ENCODE peak calls at places on chromosomes 7 and 10, in four cellular contexts. One of them, this sample, is unnamed.
A peak's percentile ranks its signal among the peaks of the same experiment; 100 is the strongest.

GRCh38 chr10:35398355-35398754 is 62.0 kb downstream of the CCNY start:
- DNase-seq in transverse colon: no peak
- DNase-seq in ovary: no peak
- DNase-seq in PC-9: no peak
- DNase-seq in this sample: peak; percentile 56

GRCh38 chr7:82343-83155 is 109.8 kb upstream of the FAM20C start:
- DNase-seq in transverse colon: peak; percentile 53
- DNase-seq in ovary: no peak
- DNase-seq in PC-9: no peak
- DNase-seq in this sample: no peak

GRCh38 chr10:103273026-103273425 is 3.9 kb upstream of the INA start:
- DNase-seq in transverse colon: no peak
- DNase-seq in ovary: no peak
- DNase-seq in PC-9: peak; percentile 95
- DNase-seq in this sample: peak; percentile 94

GRCh38 chr7:45975847-45976484 is 54.9 kb upstream of the IGFBP3 start:
- DNase-seq in transverse colon: no peak
- DNase-seq in ovary: no peak
- DNase-seq in PC-9: no peak
- DNase-seq in this sample: no peak

GRCh38 chr7:137684776-137685175 is 162.0 kb downstream of the DGKI start:
- DNase-seq in transverse colon: no peak
- DNase-seq in ovary: no peak
- DNase-seq in PC-9: no peak
- DNase-seq in this sample: peak; percentile 30

GRCh38 chr7:22731781-22732180 is 4.8 kb downstream of the IL6 start:
- DNase-seq in transverse colon: no peak
- DNase-seq in ovary: no peak
- DNase-seq in PC-9: no peak
- DNase-seq in this sample: no peak

GRCh38 chr7:149449897-149450296 is 11.0 kb downstream of the ZNF777 start:
- DNase-seq in transverse colon: no peak
- DNase-seq in ovary: no peak
- DNase-seq in PC-9: no peak
- DNase-seq in this sample: no peak

GRCh38 chr7:17593854-17594419 is 295.5 kb downstream of the AHR start:
- DNase-seq in transverse colon: no peak
- DNase-seq in ovary: no peak
- DNase-seq in PC-9: peak; percentile 17
- DNase-seq in this sample: no peak

GRCh38 chr7:71325151-71325550 is 193.2 kb downstream of the GALNT17 start:
- DNase-seq in transverse colon: no peak
- DNase-seq in ovary: no peak
- DNase-seq in PC-9: no peak
- DNase-seq in this sample: no peak

GRCh38 chr7:144384071-144384470 is 19.4 kb downstream of the NOBOX start:
- DNase-seq in transverse colon: peak; percentile 56
- DNase-seq in ovary: no peak
- DNase-seq in PC-9: no peak
- DNase-seq in this sample: no peak

GRCh38 chr7:122014697-122015096 is 129.4 kb downstream of the AASS start:
- DNase-seq in transverse colon: no peak
- DNase-seq in ovary: no peak
- DNase-seq in PC-9: no peak
- DNase-seq in this sample: peak; percentile 7

GRCh38 chr10:23358357-23358756 is 13.8 kb upstream of the C10orf67 start:
- DNase-seq in transverse colon: no peak
- DNase-seq in ovary: no peak
- DNase-seq in PC-9: no peak
- DNase-seq in this sample: peak; percentile 7

GRCh38 chr10:129725482-129725881 is 238.6 kb downstream of the EBF3 start:
- DNase-seq in transverse colon: no peak
- DNase-seq in ovary: no peak
- DNase-seq in PC-9: no peak
- DNase-seq in this sample: no peak

GRCh38 chr7:27073066-27073465 is 22.7 kb downstream of the HOXA1 start:
- DNase-seq in transverse colon: no peak
- DNase-seq in ovary: no peak
- DNase-seq in PC-9: peak; percentile 77
- DNase-seq in this sample: no peak

GRCh38 chr7:136039577-136040345 is 62.6 kb upstream of the MTPN start:
- DNase-seq in transverse colon: no peak
- DNase-seq in ovary: no peak
- DNase-seq in PC-9: no peak
- DNase-seq in this sample: no peak

GRCh38 chr10:71659739-71660136 is 59.8 kb downstream of the C10orf105 start:
- DNase-seq in transverse colon: no peak
- DNase-seq in ovary: no peak
- DNase-seq in PC-9: no peak
- DNase-seq in this sample: no peak

GRCh38 chr10:23263441-23264164 is 71.5 kb downstream of the PTF1A start:
- DNase-seq in transverse colon: no peak
- DNase-seq in ovary: no peak
- DNase-seq in PC-9: no peak
- DNase-seq in this sample: no peak

GRCh38 chr10:131777162-131777561 is 123.6 kb upstream of the PPP2R2D start:
- DNase-seq in transverse colon: no peak
- DNase-seq in ovary: no peak
- DNase-seq in PC-9: no peak
- DNase-seq in this sample: no peak

GRCh38 chr7:122528879-122529481 is 169.9 kb downstream of the RNF133 start:
- DNase-seq in transverse colon: no peak
- DNase-seq in ovary: no peak
- DNase-seq in PC-9: peak; percentile 49
- DNase-seq in this sample: peak; percentile 67

GRCh38 chr7:106074257-106074656 is 37.9 kb downstream of the SYPL1 start:
- DNase-seq in transverse colon: no peak
- DNase-seq in ovary: no peak
- DNase-seq in PC-9: no peak
- DNase-seq in this sample: no peak

GRCh38 chr7:136114966-136115762 is 138.0 kb upstream of the MTPN start:
- DNase-seq in transverse colon: peak; percentile 28
- DNase-seq in ovary: no peak
- DNase-seq in PC-9: no peak
- DNase-seq in this sample: peak; percentile 55

GRCh38 chr10:32946108-32946507 is 11.9 kb downstream of the ITGB1 start:
- DNase-seq in transverse colon: no peak
- DNase-seq in ovary: no peak
- DNase-seq in PC-9: peak; percentile 44
- DNase-seq in this sample: no peak

GRCh38 chr10:69321865-69322264 is 43.6 kb downstream of the HK1 start:
- DNase-seq in transverse colon: no peak
- DNase-seq in ovary: no peak
- DNase-seq in PC-9: no peak
- DNase-seq in this sample: no peak

GRCh38 chr7:105940111-105940510 is 23.0 kb upstream of the CDHR3 start:
- DNase-seq in transverse colon: no peak
- DNase-seq in ovary: no peak
- DNase-seq in PC-9: no peak
- DNase-seq in this sample: no peak

GRCh38 chr7:69860486-69860885 is 262.2 kb downstream of the AUTS2 start:
- DNase-seq in transverse colon: no peak
- DNase-seq in ovary: no peak
- DNase-seq in PC-9: no peak
- DNase-seq in this sample: no peak

GRCh38 chr7:39709768-39710291 is 86.5 kb downstream of the RALA start:
- DNase-seq in transverse colon: no peak
- DNase-seq in ovary: peak; percentile 31
- DNase-seq in PC-9: no peak
- DNase-seq in this sample: peak; percentile 47

GRCh38 chr10:52664629-52665028 is 108.0 kb downstream of the MBL2 start:
- DNase-seq in transverse colon: no peak
- DNase-seq in ovary: no peak
- DNase-seq in PC-9: no peak
- DNase-seq in this sample: no peak

GRCh38 chr7:139631520-139632031 is 108.1 kb downstream of the CLEC2L start:
- DNase-seq in transverse colon: no peak
- DNase-seq in ovary: no peak
- DNase-seq in PC-9: no peak
- DNase-seq in this sample: no peak

GRCh38 chr10:118522791-118523498 is 72.5 kb downstream of the PRLHR start:
- DNase-seq in transverse colon: no peak
- DNase-seq in ovary: no peak
- DNase-seq in PC-9: peak; percentile 97
- DNase-seq in this sample: peak; percentile 46

GRCh38 chr10:132953428-132953827 is 11.1 kb upstream of the CFAP46 start:
- DNase-seq in transverse colon: no peak
- DNase-seq in ovary: no peak
- DNase-seq in PC-9: no peak
- DNase-seq in this sample: no peak

GRCh38 chr7:153405704-153406485 is 646.3 kb upstream of the DPP6 start:
- DNase-seq in transverse colon: no peak
- DNase-seq in ovary: no peak
- DNase-seq in PC-9: no peak
- DNase-seq in this sample: no peak

GRCh38 chr7:44966731-44967538 is 11.9 kb downstream of the MYO1G start:
- DNase-seq in transverse colon: no peak
- DNase-seq in ovary: peak; percentile 10
- DNase-seq in PC-9: no peak
- DNase-seq in this sample: no peak

GRCh38 chr7:102261451-102261850 is 25.2 kb upstream of the SH2B2 start:
- DNase-seq in transverse colon: no peak
- DNase-seq in ovary: no peak
- DNase-seq in PC-9: no peak
- DNase-seq in this sample: no peak

GRCh38 chr10:107540981-107541380 is 376.5 kb upstream of the SORCS1 start:
- DNase-seq in transverse colon: no peak
- DNase-seq in ovary: no peak
- DNase-seq in PC-9: no peak
- DNase-seq in this sample: no peak

GRCh38 chr10:8138471-8138870 is 84.0 kb downstream of the GATA3 start:
- DNase-seq in transverse colon: no peak
- DNase-seq in ovary: no peak
- DNase-seq in PC-9: peak; percentile 60
- DNase-seq in this sample: no peak

GRCh38 chr10:73076361-73077183 is 20.1 kb downstream of the P4HA1 start:
- DNase-seq in transverse colon: peak; percentile 41
- DNase-seq in ovary: peak; percentile 61
- DNase-seq in PC-9: no peak
- DNase-seq in this sample: no peak

GRCh38 chr10:36424377-36424971 is 700.9 kb upstream of the ANKRD30A start:
- DNase-seq in transverse colon: no peak
- DNase-seq in ovary: no peak
- DNase-seq in PC-9: no peak
- DNase-seq in this sample: no peak

DNA sequence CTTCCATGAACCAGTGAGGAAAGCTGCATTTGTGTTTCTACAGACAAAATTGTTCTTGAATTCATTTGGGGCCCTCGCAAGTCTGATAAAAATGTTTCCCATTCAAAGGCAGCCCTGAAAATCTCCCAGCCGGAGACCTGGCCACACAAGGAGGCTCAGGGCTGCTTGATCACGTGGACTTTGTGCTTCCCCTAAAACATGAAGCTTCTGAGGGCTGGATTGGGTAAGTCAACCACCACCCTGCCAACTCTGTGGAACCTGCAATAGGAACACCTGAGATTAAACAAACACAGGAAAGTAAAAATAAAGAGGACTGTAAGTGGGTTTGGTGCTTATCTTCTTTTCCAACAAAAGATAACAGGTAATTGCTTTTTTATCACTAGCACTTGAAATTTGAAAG is 133.8 kb downstream of the C10orf90 start:
- DNase-seq in transverse colon: no peak
- DNase-seq in ovary: no peak
- DNase-seq in PC-9: no peak
- DNase-seq in this sample: no peak
- H3K4me1 ChIP-seq in transverse colon: no peaks in the 10 kb centered on the region
- H3K4me1 ChIP-seq in ovary: no peaks in the 10 kb centered on the region
- H3K4me1 ChIP-seq in PC-9: no peaks in the 10 kb centered on the region
- H3K4me1 ChIP-seq in this sample: no peaks in the 10 kb centered on the region

DNA sequence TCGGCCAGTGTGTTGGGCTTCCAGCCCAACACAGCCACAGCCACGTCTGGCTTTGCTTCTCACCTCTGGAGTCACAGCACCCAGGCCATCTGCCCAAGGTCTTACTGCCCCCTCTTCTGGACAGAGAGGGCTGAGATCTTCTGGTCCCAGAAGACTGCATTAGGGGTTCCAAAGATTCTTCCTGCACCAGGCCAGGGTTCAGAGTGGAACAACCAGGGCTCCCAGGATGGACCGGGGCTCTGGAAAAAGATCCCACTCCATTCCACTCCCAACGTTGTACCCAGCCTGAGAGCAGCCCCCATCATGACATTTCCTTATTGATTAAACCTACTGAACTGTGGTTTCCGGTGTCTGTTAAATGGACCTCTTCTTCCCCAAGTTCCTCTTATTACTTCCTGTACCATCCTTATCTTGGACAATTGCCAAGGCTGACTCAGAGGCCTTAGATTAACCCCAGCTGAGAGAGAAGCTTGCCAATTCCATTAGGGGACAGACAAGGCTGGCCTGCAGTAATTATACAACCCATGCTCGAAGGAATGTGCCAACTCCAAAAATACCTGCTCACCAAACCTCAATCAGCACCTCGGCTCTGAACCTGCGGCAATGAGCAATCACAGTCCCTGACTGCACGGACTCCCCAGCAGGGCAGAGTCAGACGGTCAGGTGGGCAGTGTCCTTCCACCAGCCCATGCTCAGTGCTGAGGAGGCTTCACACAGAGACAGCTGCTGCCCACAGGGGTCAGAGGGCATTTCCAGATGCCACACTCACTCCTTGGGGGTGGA is 47.9 kb upstream of the NPFFR1 start:
- DNase-seq in transverse colon: peak; percentile 32
- DNase-seq in ovary: no peak
- DNase-seq in PC-9: peak; percentile 98
- DNase-seq in this sample: peak; percentile 96
- TF ChIP-seq CTCF in transverse colon: no peak
- TF ChIP-seq CTCF in ovary: no peak
- TF ChIP-seq CTCF in PC-9: peak; percentile 55
- TF ChIP-seq CTCF in this sample: peak; percentile 46

GRCh38 chr10:29734980-29735627 is 100.3 kb upstream of the SVIL start:
- DNase-seq in transverse colon: peak; percentile 66
- DNase-seq in ovary: peak; percentile 65
- DNase-seq in PC-9: no peak
- DNase-seq in this sample: peak; percentile 71
- H3K4me1 ChIP-seq in transverse colon: peaks cover 9% of the 10 kb centered on the region
- H3K4me1 ChIP-seq in ovary: peaks cover 7% of the 10 kb centered on the region
- H3K4me1 ChIP-seq in PC-9: peaks cover 22% of the 10 kb centered on the region
- H3K4me1 ChIP-seq in this sample: peaks cover 40% of the 10 kb centered on the region

GRCh38 chr7:78226059-78226658 is 427.6 kb downstream of the PHTF2 start:
- DNase-seq in transverse colon: peak; percentile 51
- DNase-seq in ovary: peak; percentile 60
- DNase-seq in PC-9: no peak
- DNase-seq in this sample: no peak
- TF ChIP-seq CTCF in transverse colon: peak; percentile 43
- TF ChIP-seq CTCF in ovary: no peak
- TF ChIP-seq CTCF in PC-9: peak; percentile 57
- TF ChIP-seq CTCF in this sample: peak; percentile 47

This sample was measured in cardiac muscle cell.